ENCODE peak calls at places on chromosomes 2 and 18, in four cellular contexts. T, F, K and W are unnamed samples.

GRCh38 chr2:122203523-122203922 is 448.1 kb downstream of the TSN start:
- DNase-seq in T (no peak), F (no peak), K (no peak), W (no peak)

GRCh38 chr18:13260114-13260926 is 41.8 kb downstream of the LDLRAD4 start:
- DNase-seq in T (no peak), F (no peak), K (no peak), W (no peak)

GRCh38 chr2:54709341-54709809 is 14.1 kb upstream of the EML6 start:
- DNase-seq in T (no peak), F (no peak), K (no peak), W (no peak)

GRCh38 chr2:193868833-193869232 is 1674.1 kb upstream of the TMEFF2 start:
- DNase-seq in T (no peak), F (no peak), K (no peak), W (no peak)

GRCh38 chr2:236634203-236634602 is 64.6 kb downstream of the ACKR3 start:
- DNase-seq in T (no peak), F (no peak), K (no peak), W (no peak)

GRCh38 chr2:226800941-226801784 is 1.5 kb upstream of the IRS1 start:
- DNase-seq in T (peak; percentile 54), F (peak; percentile 84), K (peak; percentile 79), W (no peak)

GRCh38 chr18:78914586-78914935 is 65.1 kb upstream of the SALL3 start:
- DNase-seq in T (no peak), F (no peak), K (no peak), W (no peak)

GRCh38 chr2:97951155-97951670 is 44.5 kb downstream of the TMEM131 start:
- DNase-seq in T (no peak), F (no peak), K (no peak), W (no peak)

GRCh38 chr18:51151568-51152511 is 45.6 kb downstream of the MEX3C start:
- DNase-seq in T (no peak), F (no peak), K (no peak), W (no peak)

GRCh38 chr18:24968233-24968775 is 383.7 kb downstream of the ZNF521 start:
- DNase-seq in T (no peak), F (no peak), K (no peak), W (no peak)

GRCh38 chr2:74357627-74358026 is 14.4 kb upstream of the SLC4A5 start:
- DNase-seq in T (no peak), F (no peak), K (no peak), W (no peak)

GRCh38 chr2:86019121-86019520 is 86.6 kb downstream of the POLR1A start:
- DNase-seq in T (no peak), F (no peak), K (no peak), W (no peak)

GRCh38 chr2:46058140-46058539 is 239.1 kb upstream of the EPAS1 start:
- DNase-seq in T (no peak), F (no peak), K (no peak), W (no peak)

GRCh38 chr18:41391616-41392610 is 563.1 kb upstream of the PIK3C3 start:
- DNase-seq in T (no peak), F (peak; percentile 1), K (peak; percentile 47), W (no peak)

GRCh38 chr2:204665244-204665643 is 120.0 kb downstream of the PARD3B start:
- DNase-seq in T (no peak), F (peak; percentile 10), K (peak; percentile 10), W (no peak)

GRCh38 chr2:203510256-203510940 is 24.7 kb downstream of the RAPH1 start:
- DNase-seq in T (no peak), F (no peak), K (no peak), W (no peak)

GRCh38 chr2:71856709-71857525 is 290.7 kb downstream of the CYP26B1 start:
- DNase-seq in T (no peak), F (no peak), K (no peak), W (no peak)
- TF ChIP-seq REST in T (peak; percentile 86), F (peak; percentile 93), K (peak; percentile 83), W (peak; percentile 74)

DNA sequence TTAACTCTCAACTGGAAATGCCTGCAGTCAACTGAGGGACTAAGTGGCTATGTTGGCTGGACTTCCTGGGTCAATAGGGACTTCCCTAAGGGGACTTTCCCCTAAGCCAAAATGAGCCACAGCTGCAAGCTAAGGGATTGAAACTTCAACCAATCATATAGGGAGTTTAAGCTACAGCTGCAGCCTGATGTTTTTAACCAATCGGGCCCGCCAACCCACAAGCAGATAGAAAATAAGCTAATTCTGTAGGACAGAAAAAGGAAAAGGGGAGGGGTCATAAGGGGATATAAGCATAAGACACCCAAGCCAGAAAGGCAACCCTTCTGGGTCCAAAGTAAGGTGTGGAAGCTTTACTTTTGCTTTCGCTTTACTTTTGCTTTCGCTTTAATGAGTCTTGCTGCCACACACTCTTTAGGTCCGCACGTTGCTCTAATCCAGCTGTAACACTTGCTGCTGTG is 927.5 kb downstream of the ERBB4 start:
- DNase-seq in T (no peak), F (no peak), K (peak; percentile 51), W (no peak)
- TF ChIP-seq KDM1A in T (no peak), F (no peak), K (no peak), W (no peak)

DNA sequence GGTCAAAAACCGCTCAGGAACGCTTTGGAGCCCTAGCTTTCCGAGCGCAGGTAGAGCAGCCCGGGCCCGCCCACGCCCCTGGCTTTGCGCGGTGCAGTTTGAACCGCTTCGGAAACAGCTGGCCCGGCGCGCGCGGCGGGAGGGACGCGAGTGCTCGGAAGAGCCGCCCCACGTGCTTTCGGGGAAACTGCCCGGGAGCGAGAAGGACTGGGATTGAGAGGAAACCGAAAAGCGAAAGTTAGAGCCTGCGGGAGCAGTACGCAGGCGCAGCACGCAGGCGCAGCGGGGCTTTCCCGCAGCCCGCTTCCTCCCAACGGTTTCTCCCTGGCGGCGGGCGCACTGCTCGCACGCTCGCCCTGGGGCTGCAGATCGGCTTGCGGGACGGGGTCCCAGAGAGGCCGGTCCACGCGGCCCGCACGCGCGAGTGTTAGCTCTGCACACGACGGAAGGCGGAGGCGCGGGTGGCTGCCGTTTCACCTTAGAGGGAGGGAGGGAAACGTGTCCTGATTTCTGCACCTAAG is 6.3 kb upstream of the STAT1 start:
- DNase-seq in T (peak; percentile 93), F (peak; percentile 95), K (peak; percentile 96), W (peak; percentile 87)
- TF ChIP-seq REST in T (peak; percentile 51), F (no peak), K (no peak), W (no peak)

GRCh38 chr2:10161206-10161931 is 38.8 kb downstream of the RRM2 start:
- DNase-seq in T (no peak), F (no peak), K (no peak), W (no peak)
- TF ChIP-seq KDM1A in T (no peak), F (no peak), K (no peak), W (no peak)